ENCODE peak calls at places on chromosomes 2 and 18, in seven cellular contexts. P, O, N, T, R, Y and U are unnamed samples. For H3K4me1, the result is how much of the 10 kb centered on the place peaks cover.

GRCh38 chr18:45958730-45959129 is 8.4 kb downstream of the EPG5 start:
- DNase-seq in P (no peak), O (peak), N (no peak), T (no peak), R (no peak), Y (no peak), U (no peak)

GRCh38 chr2:239671471-239671870 is 270.7 kb upstream of the HDAC4 start:
- DNase-seq in P (no peak), O (no peak), N (no peak), T (no peak), R (no peak), Y (no peak), U (peak)

GRCh38 chr18:6044773-6045172 is 149.5 kb upstream of the TMEM200C start:
- DNase-seq in P (no peak), O (peak), N (no peak), T (no peak), R (no peak), Y (no peak), U (no peak)

GRCh38 chr18:9380571-9381390 is 46.2 kb downstream of the TWSG1 start:
- DNase-seq in P (no peak), O (peak), N (no peak), T (no peak), R (no peak), Y (no peak), U (no peak)

GRCh38 chr2:125427721-125428315 is 1228.1 kb upstream of the GYPC start:
- DNase-seq in P (no peak), O (peak), N (no peak), T (no peak), R (no peak), Y (no peak), U (no peak)

GRCh38 chr2:96499061-96499960 is 5.8 kb downstream of the NEURL3 start:
- DNase-seq in P (no peak), O (no peak), N (no peak), T (no peak), R (no peak), Y (no peak), U (no peak)

GRCh38 chr2:181466661-181467576 is 9.7 kb downstream of the ITGA4 start:
- DNase-seq in P (peak), O (peak), N (peak), T (no peak), R (peak), Y (peak), U (peak)

GRCh38 chr2:30709516-30709915 is 97.7 kb downstream of the CAPN13 start:
- DNase-seq in P (no peak), O (no peak), N (no peak), T (no peak), R (no peak), Y (no peak), U (peak)

GRCh38 chr2:166675553-166675952 is 181.5 kb upstream of the SCN7A start:
- DNase-seq in P (no peak), O (no peak), N (no peak), T (no peak), R (no peak), Y (no peak), U (no peak)

GRCh38 chr18:63965716-63966330 is 4.1 kb upstream of the SERPINB8 start:
- DNase-seq in P (no peak), O (no peak), N (no peak), T (no peak), R (no peak), Y (no peak), U (no peak)

GRCh38 chr2:68368657-68369339 is 3.7 kb downstream of the PLEK start:
- DNase-seq in P (peak), O (peak), N (no peak), T (no peak), R (peak), Y (no peak), U (no peak)

GRCh38 chr2:23843051-23843976 is 83.6 kb downstream of the ATAD2B start:
- DNase-seq in P (no peak), O (peak), N (no peak), T (no peak), R (no peak), Y (no peak), U (no peak)

DNA sequence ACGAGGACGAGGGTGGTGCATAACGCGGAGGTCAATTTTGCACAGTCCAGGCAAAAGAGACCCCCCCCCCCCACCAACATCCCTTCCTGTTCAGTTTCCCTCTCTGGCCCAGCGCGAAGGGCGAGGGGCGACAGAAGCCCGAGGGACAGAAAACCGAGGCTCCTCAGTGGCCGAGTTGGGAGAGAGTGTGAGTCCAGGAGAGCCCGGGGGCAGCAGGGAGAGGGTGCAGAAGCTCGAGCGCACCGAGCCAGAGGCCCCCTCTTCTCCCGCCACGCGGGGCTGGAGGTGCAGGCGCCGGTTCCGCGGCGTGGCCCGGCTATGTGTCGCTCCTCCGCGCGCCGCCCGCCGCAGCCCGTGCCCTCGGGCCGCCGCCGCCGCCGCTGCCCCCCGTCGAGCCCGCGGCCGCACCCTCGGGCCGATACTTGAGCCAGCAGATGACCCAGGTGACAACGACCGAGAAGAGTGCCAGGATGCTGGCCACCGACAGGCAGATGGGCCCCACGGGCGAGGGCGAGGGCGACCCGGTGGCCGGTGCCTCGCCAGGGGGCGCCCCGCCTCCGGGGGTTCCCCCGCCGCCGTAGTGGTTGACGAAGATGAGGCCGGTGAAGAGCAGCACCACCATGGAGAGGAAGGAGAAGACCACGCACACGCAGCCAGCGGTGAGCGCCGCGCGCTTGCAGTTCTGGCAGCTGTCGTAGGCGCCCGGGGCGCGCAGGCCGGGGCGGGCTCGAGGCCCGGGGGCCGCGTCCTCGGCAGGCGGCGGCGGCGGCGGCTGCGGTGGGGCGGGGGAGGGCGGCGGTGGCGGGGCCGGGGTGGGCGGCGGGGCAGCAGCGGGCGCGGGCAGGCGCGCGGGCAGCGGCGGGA is 20.1 kb upstream of the PAX3 start:
- DNase-seq in P (peak), O (no peak), N (peak), T (no peak), R (peak), Y (no peak), U (peak)
- TF ChIP-seq CTCF in P (peak), O (peak), N (peak), T (no peak), R (peak), Y (no peak), U (peak)

GRCh38 chr2:98833917-98834263 is 102.1 kb downstream of the CRACDL start:
- DNase-seq in P (no peak), O (no peak), N (no peak), T (no peak), R (no peak), Y (no peak), U (no peak)
- H3K4me1 ChIP-seq in P (under half), O (under half), N (under half), T (under half), R (under half), Y (under half), U (under half)

GRCh38 chr2:234955091-234955511 is 3.3 kb downstream of the SH3BP4 start:
- DNase-seq in P (no peak), O (no peak), N (no peak), T (no peak), R (no peak), Y (peak), U (no peak)
- H3K27ac ChIP-seq in P (no peak), O (peak), N (peak), T (no peak), R (peak), Y (no peak), U (peak)

GRCh38 chr2:162344617-162344950 is 652 bp downstream of the GCA start:
- DNase-seq in P (no peak), O (no peak), N (no peak), T (no peak), R (no peak), Y (no peak), U (no peak)
- TF ChIP-seq CTCF in P (peak), O (no peak), N (no peak), T (no peak), R (no peak), Y (no peak), U (no peak)

GRCh38 chr2:190678444-190679162 is 29.7 kb downstream of the NAB1 start:
- DNase-seq in P (no peak), O (peak), N (no peak), T (no peak), R (no peak), Y (no peak), U (no peak)

GRCh38 chr2:190679391-190679790 is 30.5 kb downstream of the NAB1 start:
- DNase-seq in P (no peak), O (no peak), N (no peak), T (no peak), R (no peak), Y (no peak), U (no peak)

GRCh38 chr2:190677255-190677654 is 28.4 kb downstream of the NAB1 start:
- DNase-seq in P (no peak), O (peak), N (no peak), T (no peak), R (no peak), Y (no peak), U (no peak)

GRCh38 chr2:190682168-190682567 is 33.3 kb downstream of the NAB1 start:
- DNase-seq in P (no peak), O (peak), N (no peak), T (no peak), R (no peak), Y (no peak), U (no peak)

DNA sequence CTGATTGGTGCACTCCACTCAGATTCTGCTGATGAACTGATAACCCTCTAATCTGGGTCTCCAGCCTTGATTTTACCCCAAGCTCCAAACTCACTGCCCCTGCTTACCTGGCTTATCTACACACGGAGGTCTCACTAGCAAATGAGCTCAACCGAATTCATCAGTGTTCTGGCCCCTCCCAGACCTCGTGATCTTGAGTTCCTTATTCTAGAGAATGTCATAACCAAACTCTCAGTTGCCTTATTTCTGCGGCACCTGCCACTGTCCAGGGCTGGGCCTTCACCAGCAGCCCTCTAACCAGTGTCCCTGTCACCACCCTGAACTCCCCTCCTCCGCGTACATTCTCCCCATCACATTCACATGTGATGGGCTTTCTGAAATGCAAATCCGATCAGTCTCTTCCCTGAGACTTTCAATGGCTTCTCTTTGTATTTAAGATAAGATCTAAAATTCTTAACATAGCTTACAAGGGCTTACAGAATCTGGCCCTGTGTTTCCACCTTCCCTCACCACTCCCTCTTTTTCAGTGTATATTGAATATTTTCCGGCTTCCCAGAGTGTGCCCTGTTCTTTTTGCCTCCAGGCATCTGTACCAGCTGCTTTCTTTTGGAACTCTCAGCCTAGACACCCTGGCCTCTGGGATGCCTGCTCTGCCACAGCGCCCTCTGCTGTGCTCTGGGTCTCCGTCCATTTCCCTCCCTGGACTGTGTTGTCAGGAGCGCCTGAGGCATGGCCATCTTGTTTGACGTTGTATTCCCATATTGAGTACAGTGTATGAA is 31.1 kb downstream of the NAB1 start:
- DNase-seq in P (peak), O (peak), N (peak), T (no peak), R (peak), Y (peak), U (peak)
- H3K4me1 ChIP-seq in P (under half), O (under half), N (under half), T (under half), R (under half), Y (under half), U (under half)

GRCh38 chr18:31607384-31607783 is 15.7 kb downstream of the TTR start:
- DNase-seq in P (no peak), O (no peak), N (no peak), T (no peak), R (no peak), Y (no peak), U (no peak)
- H3K27ac ChIP-seq in P (no peak), O (no peak), N (no peak), T (no peak), R (no peak), Y (no peak), U (no peak)

GRCh38 chr2:171516793-171517192 is 5.5 kb upstream of the CYBRD1 start:
- DNase-seq in P (no peak), O (no peak), N (no peak), T (no peak), R (no peak), Y (no peak), U (no peak)
- TF ChIP-seq CTCF in P (no peak), O (no peak), N (no peak), T (no peak), R (no peak), Y (no peak), U (no peak)

GRCh38 chr2:85772841-85773491 is 19.2 kb downstream of the ATOH8 start:
- DNase-seq in P (no peak), O (no peak), N (peak), T (no peak), R (no peak), Y (no peak), U (no peak)

GRCh38 chr2:85770786-85771409 is 17.1 kb downstream of the ATOH8 start:
- DNase-seq in P (no peak), O (no peak), N (no peak), T (no peak), R (no peak), Y (no peak), U (no peak)

GRCh38 chr2:85772019-85772745 is 18.4 kb downstream of the ATOH8 start:
- DNase-seq in P (no peak), O (peak), N (peak), T (peak), R (peak), Y (peak), U (peak)

GRCh38 chr2:85770369-85770768 is 16.6 kb downstream of the ATOH8 start:
- DNase-seq in P (no peak), O (peak), N (no peak), T (no peak), R (no peak), Y (no peak), U (no peak)

GRCh38 chr2:85771486-85771885 is 17.7 kb downstream of the ATOH8 start:
- DNase-seq in P (no peak), O (no peak), N (no peak), T (no peak), R (no peak), Y (no peak), U (no peak)
- H3K4me1 ChIP-seq in P (under half), O (under half), N (half or more), T (half or more), R (half or more), Y (half or more), U (half or more)

GRCh38 chr2:16655457-16655837 is 10.2 kb downstream of the CYRIA start:
- DNase-seq in P (no peak), O (no peak), N (no peak), T (no peak), R (no peak), Y (no peak), U (no peak)

GRCh38 chr2:16653799-16654198 is 11.8 kb downstream of the CYRIA start:
- DNase-seq in P (no peak), O (no peak), N (no peak), T (no peak), R (no peak), Y (no peak), U (no peak)

GRCh38 chr2:16654775-16655456 is 10.7 kb downstream of the CYRIA start:
- DNase-seq in P (peak), O (no peak), N (no peak), T (no peak), R (no peak), Y (no peak), U (no peak)

GRCh38 chr2:16652296-16653082 is 13.1 kb downstream of the CYRIA start:
- DNase-seq in P (no peak), O (peak), N (no peak), T (no peak), R (no peak), Y (peak), U (no peak)

GRCh38 chr2:16653083-16653375 is 12.6 kb downstream of the CYRIA start:
- DNase-seq in P (no peak), O (no peak), N (no peak), T (no peak), R (no peak), Y (no peak), U (no peak)
- H3K27ac ChIP-seq in P (no peak), O (peak), N (peak), T (peak), R (no peak), Y (peak), U (peak)